ENCODE peak calls at places on chromosome 3, in eight cellular contexts. D is body of pancreas, J is breast epithelium, P is transverse colon, X is IMR-90, S is HCT116, H is adrenal gland, E is prostate gland. F is an unnamed sample.

GRCh38 chr3:43094381-43094780 is 11.5 kb downstream of the POMGNT2 start:
- DNase-seq in D (no peak), J (no peak), P (no peak), X (no peak), S (no peak), H (no peak), E (no peak), F (no peak)

GRCh38 chr3:42090973-42091731 is at the start of gene TRAK1:
- DNase-seq in D (no peak), J (no peak), P (no peak), X (no peak), S (no peak), H (peak; percentile 57), E (peak; percentile 53), F (peak; percentile 89)

GRCh38 chr3:196111939-196112386 is 30.1 kb upstream of the TFRC start:
- DNase-seq in D (no peak), J (no peak), P (no peak), X (no peak), S (no peak), H (no peak), E (no peak), F (no peak)

GRCh38 chr3:161371441-161372320 is at the start of gene SPTSSB:
- DNase-seq in D (peak; percentile 59), J (no peak), P (peak; percentile 15), X (no peak), S (peak; percentile 78), H (peak; percentile 20), E (peak; percentile 71), F (peak; percentile 30)

GRCh38 chr3:127074900-127075360 is 92.0 kb downstream of the PLXNA1 start:
- DNase-seq in D (no peak), J (no peak), P (no peak), X (peak; percentile 48), S (no peak), H (no peak), E (no peak), F (no peak)

GRCh38 chr3:119588112-119588511 is 8.8 kb downstream of the ADPRH start:
- DNase-seq in D (peak; percentile 21), J (no peak), P (peak; percentile 63), X (no peak), S (no peak), H (peak; percentile 67), E (no peak), F (peak; percentile 35)

GRCh38 chr3:3429841-3430240 is 250.3 kb upstream of the CRBN start:
- DNase-seq in D (no peak), J (no peak), P (no peak), X (no peak), S (no peak), H (no peak), E (no peak), F (no peak)

GRCh38 chr3:23992051-23992628 is 47.1 kb downstream of the NR1D2 start:
- DNase-seq in D (no peak), J (no peak), P (no peak), X (peak; percentile 55), S (no peak), H (no peak), E (no peak), F (no peak)

GRCh38 chr3:10398341-10398740 is 77.4 kb upstream of the SEC13 start:
- DNase-seq in D (no peak), J (no peak), P (no peak), X (no peak), S (no peak), H (no peak), E (no peak), F (no peak)

GRCh38 chr3:60096403-60096802 is 1046.6 kb upstream of the CFAP20DC start:
- DNase-seq in D (no peak), J (no peak), P (no peak), X (no peak), S (no peak), H (no peak), E (no peak), F (no peak)

GRCh38 chr3:134487406-134487805 is 1.5 kb downstream of the CEP63 start:
- DNase-seq in D (no peak), J (no peak), P (no peak), X (no peak), S (no peak), H (no peak), E (no peak), F (no peak)

GRCh38 chr3:133988631-133989161 is 41.0 kb downstream of the SLCO2A1 start:
- DNase-seq in D (no peak), J (no peak), P (no peak), X (no peak), S (no peak), H (no peak), E (peak; percentile 48), F (peak; percentile 39)

GRCh38 chr3:30943206-30943605 is 48.7 kb upstream of the GADL1 start:
- DNase-seq in D (no peak), J (no peak), P (no peak), X (no peak), S (no peak), H (no peak), E (no peak), F (no peak)

GRCh38 chr3:123353852-123354238 is 95.0 kb downstream of the ADCY5 start:
- DNase-seq in D (no peak), J (no peak), P (no peak), X (peak; percentile 66), S (no peak), H (no peak), E (no peak), F (no peak)

GRCh38 chr3:193974147-193974546 is 161.8 kb upstream of the HES1 start:
- DNase-seq in D (no peak), J (no peak), P (no peak), X (peak; percentile 42), S (no peak), H (no peak), E (no peak), F (no peak)

GRCh38 chr3:66144792-66145733 is 75.7 kb upstream of the SLC25A26 start:
- DNase-seq in D (no peak), J (no peak), P (no peak), X (peak; percentile 61), S (no peak), H (no peak), E (no peak), F (no peak)

GRCh38 chr3:79140718-79141117 is 627.1 kb downstream of the ROBO1 start:
- DNase-seq in D (no peak), J (no peak), P (no peak), X (peak; percentile 72), S (no peak), H (no peak), E (no peak), F (no peak)

GRCh38 chr3:196344663-196345062 is 6.5 kb upstream of the TM4SF19 start:
- DNase-seq in D (no peak), J (no peak), P (no peak), X (no peak), S (no peak), H (no peak), E (no peak), F (no peak)

GRCh38 chr3:15812183-15812582 is 14.4 kb upstream of the ANKRD28 start:
- DNase-seq in D (no peak), J (no peak), P (no peak), X (peak; percentile 36), S (no peak), H (no peak), E (no peak), F (no peak)

GRCh38 chr3:59101091-59101738 is 51.4 kb upstream of the CFAP20DC start:
- DNase-seq in D (no peak), J (no peak), P (no peak), X (no peak), S (no peak), H (no peak), E (no peak), F (no peak)

GRCh38 chr3:114762144-114762543 is 384.9 kb downstream of the ZBTB20 start:
- DNase-seq in D (no peak), J (no peak), P (no peak), X (no peak), S (no peak), H (no peak), E (no peak), F (no peak)

GRCh38 chr3:102089904-102090492 is 240.7 kb downstream of the NFKBIZ start:
- DNase-seq in D (no peak), J (no peak), P (peak; percentile 38), X (peak; percentile 98), S (no peak), H (no peak), E (peak; percentile 7), F (no peak)

GRCh38 chr3:179421500-179421899 is 29.8 kb downstream of the GNB4 start:
- DNase-seq in D (no peak), J (no peak), P (no peak), X (peak; percentile 41), S (no peak), H (no peak), E (no peak), F (no peak)

GRCh38 chr3:20225769-20226168 is 39.8 kb upstream of the SGO1 start:
- DNase-seq in D (no peak), J (no peak), P (no peak), X (peak; percentile 3), S (peak; percentile 40), H (no peak), E (no peak), F (no peak)

GRCh38 chr3:45992820-45993219 is 2.8 kb downstream of the FYCO1 start:
- DNase-seq in D (no peak), J (no peak), P (no peak), X (peak; percentile 63), S (no peak), H (no peak), E (no peak), F (no peak)

GRCh38 chr3:126355251-126355650 is 2.0 kb downstream of the KLF15 start:
- DNase-seq in D (no peak), J (no peak), P (no peak), X (no peak), S (no peak), H (no peak), E (no peak), F (no peak)

GRCh38 chr3:55036883-55037577 is 109.2 kb upstream of the LRTM1 start:
- DNase-seq in D (no peak), J (no peak), P (no peak), X (no peak), S (no peak), H (no peak), E (no peak), F (no peak)

GRCh38 chr3:55042591-55042990 is 114.7 kb upstream of the LRTM1 start:
- DNase-seq in D (no peak), J (no peak), P (no peak), X (peak; percentile 30), S (no peak), H (no peak), E (no peak), F (no peak)
- TF ChIP-seq CTCF in D (peak; percentile 8), J (no peak), P (no peak), X (peak; percentile 41), S (no peak), H (no peak), E (no peak), F (no peak)

GRCh38 chr3:183554377-183554776 is 1.1 kb downstream of the KLHL6 start:
- DNase-seq in D (no peak), J (no peak), P (no peak), X (no peak), S (no peak), H (no peak), E (no peak), F (no peak)
- H3K4me3 ChIP-seq in D (no peak overlapping the region), J (no peak overlapping the region), P (peak overlapping the region; percentile 11), X (no peak overlapping the region), S (no peak overlapping the region), H (peak overlapping the region; percentile 10), E (no peak overlapping the region), F (no peak overlapping the region)

GRCh38 chr3:25781758-25782594 is 1.3 kb downstream of the NGLY1 start:
- DNase-seq in D (no peak), J (no peak), P (no peak), X (no peak), S (no peak), H (no peak), E (no peak), F (no peak)
- TF ChIP-seq POLR2A in D (no peak), J (no peak), P (no peak), X (no peak), S (no peak), H (no peak), E (no peak), F (no peak)

GRCh38 chr3:113531826-113532697 is at the start of gene SIDT1:
- DNase-seq in D (peak; percentile 60), J (no peak), P (peak; percentile 77), X (no peak), S (no peak), H (peak; percentile 33), E (peak; percentile 69), F (no peak)
- TF ChIP-seq CTCF in D (peak; percentile 53), J (no peak), P (peak; percentile 47), X (no peak), S (no peak), H (peak; percentile 9), E (peak; percentile 32), F (no peak)